ENCODE peak calls at places on chromosomes 11 and 22, in nine cellular contexts. S is body of pancreas; B is colonic mucosa; C is left lung; W is GM23338; I is lung; U is heart left ventricle; M is CD8-positive, alpha-beta T cell; A is fibroblast of lung. Q is an unnamed sample.

GRCh38 chr11:23749762-23750430 is 747.0 kb upstream of the LUZP2 start:
- DNase-seq in S (no peak), B (no peak), C (no peak), W (no peak), I (no peak), U (no peak), M (no peak), A (no peak), Q (no peak)

GRCh38 chr11:67356867-67357561 is 3.7 kb upstream of the POLD4 start:
- DNase-seq in S (peak), B (peak), C (peak), W (peak), I (peak), U (peak), M (peak), A (peak), Q (no peak)

GRCh38 chr11:32893947-32894827 is 1.6 kb downstream of the QSER1 start:
- DNase-seq in S (peak), B (peak), C (no peak), W (peak), I (no peak), U (no peak), M (no peak), A (peak), Q (peak)

GRCh38 chr22:19110064-19110458 is 12.2 kb downstream of the DGCR2 start:
- DNase-seq in S (no peak), B (no peak), C (no peak), W (peak), I (no peak), U (no peak), M (no peak), A (no peak), Q (no peak)

GRCh38 chr22:47035443-47035881 is 273.0 kb downstream of the TBC1D22A start:
- DNase-seq in S (no peak), B (no peak), C (no peak), W (no peak), I (no peak), U (no peak), M (no peak), A (peak), Q (no peak)

GRCh38 chr11:2660357-2660939 is 39.3 kb downstream of the KCNQ1OT1 start:
- DNase-seq in S (no peak), B (no peak), C (no peak), W (no peak), I (no peak), U (no peak), M (no peak), A (no peak), Q (no peak)

GRCh38 chr11:75855191-75855590 is 40.2 kb downstream of the UVRAG start:
- DNase-seq in S (no peak), B (no peak), C (no peak), W (peak), I (no peak), U (no peak), M (no peak), A (no peak), Q (no peak)

GRCh38 chr11:66190776-66191175 is 77.7 kb upstream of the RAB1B start:
- DNase-seq in S (no peak), B (no peak), C (no peak), W (no peak), I (no peak), U (no peak), M (no peak), A (no peak), Q (no peak)

GRCh38 chr11:96014234-96014633 is 90.3 kb upstream of the MTMR2 start:
- DNase-seq in S (no peak), B (no peak), C (no peak), W (no peak), I (no peak), U (no peak), M (no peak), A (peak), Q (no peak)

GRCh38 chr22:24431309-24432034 is 4.1 kb downstream of the ADORA2A start:
- DNase-seq in S (no peak), B (no peak), C (peak), W (no peak), I (no peak), U (no peak), M (no peak), A (no peak), Q (no peak)

GRCh38 chr22:24427500-24428164 is at the start of gene ADORA2A:
- DNase-seq in S (no peak), B (peak), C (peak), W (peak), I (no peak), U (no peak), M (peak), A (no peak), Q (no peak)

GRCh38 chr22:24430431-24431308 is 3.3 kb downstream of the ADORA2A start:
- DNase-seq in S (no peak), B (no peak), C (no peak), W (no peak), I (no peak), U (no peak), M (no peak), A (no peak), Q (no peak)

GRCh38 chr22:24428751-24429410 is 1.5 kb downstream of the ADORA2A start:
- DNase-seq in S (no peak), B (no peak), C (no peak), W (no peak), I (no peak), U (no peak), M (no peak), A (no peak), Q (no peak)

DNA sequence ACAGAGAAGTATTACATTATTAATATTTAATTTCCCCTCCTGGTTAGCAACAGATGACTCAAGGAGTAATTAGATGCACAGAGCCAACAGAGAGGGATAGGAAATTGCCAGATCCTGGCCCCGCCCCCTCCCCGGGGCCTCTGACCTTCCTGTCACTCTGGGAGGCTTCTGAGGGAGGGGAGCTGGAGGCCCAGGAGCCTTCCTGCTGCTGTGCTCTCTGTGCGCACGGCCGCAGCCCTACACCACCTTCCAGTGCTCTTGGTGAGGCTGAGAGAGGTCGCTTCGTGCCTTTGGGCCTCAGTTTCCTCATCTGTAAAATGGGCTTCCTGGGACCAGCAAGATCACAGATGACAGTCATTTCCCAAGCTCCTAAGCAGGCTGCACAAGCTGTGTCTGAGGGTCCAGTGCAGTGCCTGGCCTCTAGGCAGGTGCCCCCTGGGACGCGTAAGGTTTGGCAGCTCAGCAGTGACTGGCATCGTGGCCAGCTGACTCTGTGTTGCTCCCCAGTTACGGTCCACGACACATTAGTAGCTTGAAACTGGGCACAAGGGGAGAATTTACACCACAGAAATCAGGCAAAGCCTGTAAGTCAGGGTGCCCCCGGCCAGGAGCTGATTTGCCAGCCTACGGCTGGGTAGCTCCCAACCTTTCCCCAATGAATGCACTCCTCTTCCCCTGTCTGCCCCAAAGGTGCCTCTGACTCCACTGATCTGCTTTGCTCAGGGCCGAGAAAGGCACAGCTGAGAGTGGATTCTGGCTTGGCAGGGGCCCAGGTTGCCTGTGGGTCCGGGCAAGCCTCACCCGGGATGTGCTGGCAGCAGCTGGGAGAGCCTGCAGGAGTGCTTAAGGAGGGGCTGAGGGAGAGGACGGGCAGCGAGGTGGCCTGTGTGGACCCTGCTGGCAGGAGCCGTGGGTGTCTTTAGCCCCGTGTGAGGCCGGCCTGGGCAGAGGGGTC is 2.3 kb downstream of the ADORA2A start:
- DNase-seq in S (no peak), B (no peak), C (no peak), W (peak), I (no peak), U (peak), M (peak), A (no peak), Q (no peak)
- H3K27ac ChIP-seq in S (no peak), B (no peak), C (peak), W (peak), I (no peak), U (peak), M (peak), A (no peak), Q (peak)

GRCh38 chr11:112369374-112369773 is 108.7 kb upstream of the PLET1 start:
- DNase-seq in S (no peak), B (no peak), C (no peak), W (no peak), I (no peak), U (no peak), M (no peak), A (no peak), Q (no peak)

GRCh38 chr11:112368402-112368801 is 107.7 kb upstream of the PLET1 start:
- DNase-seq in S (no peak), B (no peak), C (no peak), W (no peak), I (no peak), U (no peak), M (no peak), A (no peak), Q (no peak)

GRCh38 chr11:112366777-112367176 is 106.1 kb upstream of the PLET1 start:
- DNase-seq in S (no peak), B (no peak), C (no peak), W (no peak), I (no peak), U (no peak), M (no peak), A (peak), Q (no peak)

GRCh38 chr11:112366012-112366411 is 105.4 kb upstream of the PLET1 start:
- DNase-seq in S (no peak), B (no peak), C (no peak), W (no peak), I (no peak), U (no peak), M (no peak), A (no peak), Q (no peak)

DNA sequence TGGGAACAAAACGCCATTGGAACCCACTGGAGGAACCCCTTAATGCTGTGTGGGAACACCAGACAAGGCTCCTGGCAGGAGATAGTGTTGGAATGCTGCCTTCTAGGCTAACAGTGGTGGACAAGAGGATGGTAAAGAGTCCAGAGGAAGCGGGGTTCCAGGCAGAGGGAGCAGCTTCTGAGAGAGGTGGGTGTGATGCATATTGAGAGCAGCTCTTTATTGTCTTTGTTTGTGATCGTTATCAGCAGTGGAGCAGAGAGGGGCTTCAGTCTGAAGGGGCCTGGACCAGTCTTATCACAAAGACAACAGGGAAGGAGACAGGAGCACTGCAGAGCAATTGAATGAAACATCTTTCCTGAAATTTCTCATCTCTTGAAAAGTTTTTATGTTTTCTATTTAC is 106.8 kb upstream of the PLET1 start:
- DNase-seq in S (no peak), B (no peak), C (no peak), W (no peak), I (no peak), U (no peak), M (no peak), A (no peak), Q (no peak)
- H3K27ac ChIP-seq in S (no peak), B (no peak), C (no peak), W (no peak), I (no peak), U (no peak), M (no peak), A (no peak), Q (no peak)

DNA sequence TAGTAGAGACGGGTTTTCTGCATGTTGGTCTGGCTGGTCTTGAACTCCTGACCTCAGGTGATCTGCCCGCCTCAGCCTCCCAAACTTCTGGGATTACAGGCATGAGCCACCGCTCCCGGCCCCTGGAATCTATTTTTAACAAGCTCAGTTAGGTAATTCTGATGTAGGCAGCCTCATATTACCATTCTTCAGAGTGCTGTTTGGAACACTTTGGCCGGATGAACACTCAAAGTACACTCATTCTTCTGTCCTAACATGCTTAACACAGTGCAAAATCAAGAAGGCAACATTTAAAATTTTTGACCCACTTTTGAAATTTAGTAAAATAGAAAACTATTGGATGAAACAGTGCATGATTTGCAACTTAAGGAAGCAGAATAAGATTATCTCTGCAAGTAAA is 586.7 kb upstream of the CHORDC1 start:
- DNase-seq in S (no peak), B (no peak), C (no peak), W (no peak), I (no peak), U (no peak), M (no peak), A (no peak), Q (no peak)
- H3K27ac ChIP-seq in S (no peak), B (no peak), C (no peak), W (no peak), I (no peak), U (no peak), M (no peak), A (no peak), Q (no peak)

GRCh38 chr22:36796629-36797175 is 20.1 kb downstream of the PVALB start:
- DNase-seq in S (no peak), B (no peak), C (no peak), W (peak), I (no peak), U (no peak), M (no peak), A (no peak), Q (no peak)
- H3K27ac ChIP-seq in S (no peak), B (no peak), C (no peak), W (no peak), I (no peak), U (no peak), M (no peak), A (no peak), Q (no peak)

GRCh38 chr11:79980916-79981315 is 540.1 kb upstream of the TENM4 start:
- DNase-seq in S (no peak), B (no peak), C (no peak), W (peak), I (no peak), U (no peak), M (no peak), A (no peak), Q (no peak)

GRCh38 chr11:79982185-79982584 is 541.4 kb upstream of the TENM4 start:
- DNase-seq in S (no peak), B (no peak), C (no peak), W (no peak), I (no peak), U (no peak), M (no peak), A (no peak), Q (no peak)
- H3K27ac ChIP-seq in S (no peak), B (no peak), C (no peak), W (no peak), I (no peak), U (no peak), M (no peak), A (no peak), Q (no peak)

GRCh38 chr11:36196476-36197099 is 92.6 kb downstream of the COMMD9 start:
- DNase-seq in S (no peak), B (no peak), C (no peak), W (no peak), I (no peak), U (no peak), M (no peak), A (peak), Q (no peak)

GRCh38 chr11:36191941-36192340 is 97.3 kb downstream of the COMMD9 start:
- DNase-seq in S (no peak), B (no peak), C (no peak), W (no peak), I (no peak), U (no peak), M (no peak), A (no peak), Q (no peak)

GRCh38 chr11:36192723-36193619 is 96.3 kb downstream of the COMMD9 start:
- DNase-seq in S (no peak), B (no peak), C (no peak), W (no peak), I (no peak), U (no peak), M (no peak), A (no peak), Q (no peak)

GRCh38 chr11:36195496-36196346 is 93.5 kb downstream of the COMMD9 start:
- DNase-seq in S (no peak), B (no peak), C (no peak), W (no peak), I (peak), U (no peak), M (no peak), A (peak), Q (no peak)
- H3K27ac ChIP-seq in S (no peak), B (no peak), C (no peak), W (no peak), I (no peak), U (no peak), M (no peak), A (no peak), Q (no peak)

GRCh38 chr11:114170226-114170625 is 110.7 kb downstream of the ZBTB16 start:
- DNase-seq in S (no peak), B (no peak), C (no peak), W (no peak), I (no peak), U (no peak), M (no peak), A (no peak), Q (no peak)

GRCh38 chr11:114169321-114169749 is 109.8 kb downstream of the ZBTB16 start:
- DNase-seq in S (no peak), B (no peak), C (no peak), W (no peak), I (no peak), U (no peak), M (no peak), A (peak), Q (no peak)

GRCh38 chr11:114172871-114173444 is 113.4 kb downstream of the ZBTB16 start:
- DNase-seq in S (no peak), B (no peak), C (no peak), W (no peak), I (no peak), U (peak), M (no peak), A (no peak), Q (no peak)

GRCh38 chr11:114172055-114172861 is 112.7 kb downstream of the ZBTB16 start:
- DNase-seq in S (no peak), B (no peak), C (no peak), W (no peak), I (no peak), U (no peak), M (no peak), A (no peak), Q (no peak)

GRCh38 chr11:114171257-114172054 is 111.9 kb downstream of the ZBTB16 start:
- DNase-seq in S (peak), B (peak), C (peak), W (no peak), I (peak), U (peak), M (no peak), A (peak), Q (no peak)
- H3K27ac ChIP-seq in S (peak), B (no peak), C (peak), W (no peak), I (peak), U (peak), M (no peak), A (no peak), Q (peak)

GRCh38 chr11:21554284-21554683 is 638.6 kb upstream of the ANO5 start:
- DNase-seq in S (no peak), B (no peak), C (no peak), W (no peak), I (no peak), U (no peak), M (no peak), A (no peak), Q (no peak)
- H3K27ac ChIP-seq in S (no peak), B (no peak), C (no peak), W (no peak), I (no peak), U (no peak), M (no peak), A (no peak), Q (no peak)

GRCh38 chr11:10895285-10895684 is 37.4 kb upstream of the ZBED5 start:
- DNase-seq in S (no peak), B (no peak), C (no peak), W (no peak), I (no peak), U (no peak), M (no peak), A (no peak), Q (no peak)

GRCh38 chr11:10894666-10895065 is 36.8 kb upstream of the ZBED5 start:
- DNase-seq in S (no peak), B (no peak), C (no peak), W (no peak), I (no peak), U (no peak), M (no peak), A (no peak), Q (no peak)

GRCh38 chr11:10891321-10891720 is 33.5 kb upstream of the ZBED5 start:
- DNase-seq in S (no peak), B (no peak), C (no peak), W (no peak), I (no peak), U (no peak), M (no peak), A (no peak), Q (no peak)

GRCh38 chr11:10892250-10892649 is 34.4 kb upstream of the ZBED5 start:
- DNase-seq in S (no peak), B (no peak), C (no peak), W (no peak), I (no peak), U (no peak), M (no peak), A (no peak), Q (no peak)

DNA sequence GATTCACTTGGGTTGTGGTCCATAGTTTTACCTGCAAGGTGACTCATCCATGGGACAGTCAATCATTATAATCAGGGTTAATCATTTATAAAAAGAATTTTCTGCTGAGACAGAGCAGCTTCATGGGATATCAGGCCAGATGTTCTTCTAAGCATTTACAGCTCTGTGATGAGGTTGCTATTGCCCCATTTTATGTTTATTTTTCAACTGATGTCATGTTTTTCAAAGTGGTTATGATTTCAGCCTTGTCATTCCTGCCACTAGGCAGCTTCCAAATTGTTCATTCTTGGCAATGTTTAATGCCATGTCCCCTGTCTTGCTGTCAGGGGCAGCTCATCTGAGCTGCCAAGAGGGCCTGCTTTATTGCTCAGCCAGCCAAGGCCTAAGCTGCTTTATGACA is 35.9 kb upstream of the ZBED5 start:
- DNase-seq in S (no peak), B (no peak), C (no peak), W (no peak), I (no peak), U (no peak), M (no peak), A (peak), Q (no peak)
- H3K27ac ChIP-seq in S (peak), B (peak), C (no peak), W (no peak), I (peak), U (peak), M (no peak), A (peak), Q (no peak)